ENCODE peak calls at places on chromosomes 11 and 22, in seven cellular contexts. One of them, this sample, is unnamed.
A peak's percentile ranks its signal among the peaks of the same experiment; 100 is the strongest.

GRCh38 chr11:8963569-8964323 is 496 bp downstream of the TMEM9B start:
- DNase-seq in T-helper 1 cell: peak; percentile 51
- DNase-seq in adrenal gland: peak; percentile 92
- DNase-seq in brain microvascular endothelial cell: no peak
- DNase-seq in nephron progenitor cell: peak; percentile 78
- DNase-seq in IMR-90: no peak
- DNase-seq in Jurkat, Clone E6-1: peak; percentile 64
- DNase-seq in this sample: peak; percentile 71

GRCh38 chr11:119416606-119417580 is 6.1 kb downstream of the THY1 start:
- DNase-seq in Jurkat, Clone E6-1: no peak
- DNase-seq in nephron progenitor cell: no peak
- DNase-seq in IMR-90: peak; percentile 59
- DNase-seq in T-helper 1 cell: no peak
- DNase-seq in brain microvascular endothelial cell: no peak
- DNase-seq in adrenal gland: no peak
- DNase-seq in this sample: peak; percentile 43

GRCh38 chr11:45041556-45041955 is 90.9 kb upstream of the TP53I11 start:
- DNase-seq in Jurkat, Clone E6-1: no peak
- DNase-seq in IMR-90: no peak
- DNase-seq in adrenal gland: no peak
- DNase-seq in brain microvascular endothelial cell: no peak
- DNase-seq in nephron progenitor cell: no peak
- DNase-seq in T-helper 1 cell: no peak
- DNase-seq in this sample: no peak

GRCh38 chr22:29251981-29252978 is 15.5 kb downstream of the RHBDD3 start:
- DNase-seq in Jurkat, Clone E6-1: no peak
- DNase-seq in T-helper 1 cell: no peak
- DNase-seq in adrenal gland: peak; percentile 37
- DNase-seq in nephron progenitor cell: no peak
- DNase-seq in IMR-90: no peak
- DNase-seq in brain microvascular endothelial cell: no peak
- DNase-seq in this sample: no peak

GRCh38 chr11:118046964-118047700 is 29.7 kb upstream of the TMPRSS4 start:
- DNase-seq in adrenal gland: peak; percentile 33
- DNase-seq in IMR-90: no peak
- DNase-seq in Jurkat, Clone E6-1: no peak
- DNase-seq in brain microvascular endothelial cell: no peak
- DNase-seq in T-helper 1 cell: no peak
- DNase-seq in nephron progenitor cell: no peak
- DNase-seq in this sample: no peak

GRCh38 chr11:31643831-31644230 is 134.3 kb downstream of the ELP4 start:
- DNase-seq in Jurkat, Clone E6-1: no peak
- DNase-seq in adrenal gland: no peak
- DNase-seq in IMR-90: peak; percentile 67
- DNase-seq in brain microvascular endothelial cell: peak; percentile 45
- DNase-seq in T-helper 1 cell: no peak
- DNase-seq in nephron progenitor cell: no peak
- DNase-seq in this sample: no peak

GRCh38 chr22:37896181-37896592 is 9.9 kb upstream of the MICALL1 start:
- DNase-seq in T-helper 1 cell: no peak
- DNase-seq in Jurkat, Clone E6-1: peak; percentile 16
- DNase-seq in nephron progenitor cell: no peak
- DNase-seq in adrenal gland: no peak
- DNase-seq in IMR-90: peak; percentile 33
- DNase-seq in brain microvascular endothelial cell: no peak
- DNase-seq in this sample: no peak

GRCh38 chr11:1501421-1502167 is 15.0 kb upstream of the MOB2 start:
- DNase-seq in nephron progenitor cell: no peak
- DNase-seq in brain microvascular endothelial cell: no peak
- DNase-seq in IMR-90: no peak
- DNase-seq in Jurkat, Clone E6-1: no peak
- DNase-seq in T-helper 1 cell: no peak
- DNase-seq in adrenal gland: no peak
- DNase-seq in this sample: no peak

GRCh38 chr11:371051-371450 is 1.8 kb downstream of the B4GALNT4 start:
- DNase-seq in brain microvascular endothelial cell: no peak
- DNase-seq in IMR-90: no peak
- DNase-seq in nephron progenitor cell: no peak
- DNase-seq in Jurkat, Clone E6-1: no peak
- DNase-seq in T-helper 1 cell: no peak
- DNase-seq in adrenal gland: no peak
- DNase-seq in this sample: no peak

GRCh38 chr11:17496406-17496805 is 19.8 kb upstream of the ABCC8 start:
- DNase-seq in T-helper 1 cell: no peak
- DNase-seq in nephron progenitor cell: no peak
- DNase-seq in IMR-90: no peak
- DNase-seq in brain microvascular endothelial cell: no peak
- DNase-seq in adrenal gland: no peak
- DNase-seq in Jurkat, Clone E6-1: no peak
- DNase-seq in this sample: no peak

This sample was measured in uterus.